ENCODE peak calls at places on chromosomes 5 and 9, in six cellular contexts. M, A, K, W, I and Z are unnamed samples.

GRCh38 chr9:36827593-36827992 is 206.5 kb downstream of the PAX5 start:
- DNase-seq in M (no peak), A (no peak), K (no peak), W (no peak), I (no peak), Z (no peak)

GRCh38 chr5:168879929-168880328 is 300.8 kb upstream of the PANK3 start:
- DNase-seq in M (no peak), A (peak), K (no peak), W (peak), I (no peak), Z (peak)

GRCh38 chr9:24614070-24614469 is 68.4 kb upstream of the IZUMO3 start:
- DNase-seq in M (no peak), A (no peak), K (no peak), W (no peak), I (peak), Z (no peak)

GRCh38 chr5:29001666-29002065 is 1963.3 kb upstream of the CDH9 start:
- DNase-seq in M (no peak), A (no peak), K (no peak), W (no peak), I (no peak), Z (no peak)

GRCh38 chr9:128104171-128104618 is 23.3 kb downstream of the PTGES2 start:
- DNase-seq in M (no peak), A (no peak), K (no peak), W (no peak), I (peak), Z (no peak)

GRCh38 chr5:179130101-179130681 is 70.0 kb downstream of the ZNF354C start:
- DNase-seq in M (no peak), A (no peak), K (no peak), W (no peak), I (no peak), Z (no peak)

GRCh38 chr5:3287516-3287915 is 308.1 kb upstream of the IRX1 start:
- DNase-seq in M (no peak), A (no peak), K (no peak), W (no peak), I (no peak), Z (no peak)

GRCh38 chr9:129111143-129111761 is at the start of gene PTPA:
- DNase-seq in M (peak), A (peak), K (peak), W (peak), I (peak), Z (peak)

GRCh38 chr9:86633904-86634303 is 279.7 kb upstream of the TUT7 start:
- DNase-seq in M (no peak), A (no peak), K (no peak), W (no peak), I (no peak), Z (no peak)

GRCh38 chr9:86626802-86627201 is 272.6 kb upstream of the TUT7 start:
- DNase-seq in M (no peak), A (no peak), K (no peak), W (peak), I (no peak), Z (no peak)

GRCh38 chr9:86632537-86632936 is 278.3 kb upstream of the TUT7 start:
- DNase-seq in M (no peak), A (no peak), K (no peak), W (no peak), I (no peak), Z (no peak)

GRCh38 chr9:86624616-86625015 is 270.4 kb upstream of the TUT7 start:
- DNase-seq in M (no peak), A (no peak), K (no peak), W (no peak), I (no peak), Z (no peak)

GRCh38 chr9:86629530-86629929 is 275.3 kb upstream of the TUT7 start:
- DNase-seq in M (no peak), A (no peak), K (no peak), W (no peak), I (no peak), Z (no peak)
- H3K4me3 ChIP-seq in M (no peak), A (no peak), K (no peak), W (no peak), I (no peak), Z (no peak)

DNA sequence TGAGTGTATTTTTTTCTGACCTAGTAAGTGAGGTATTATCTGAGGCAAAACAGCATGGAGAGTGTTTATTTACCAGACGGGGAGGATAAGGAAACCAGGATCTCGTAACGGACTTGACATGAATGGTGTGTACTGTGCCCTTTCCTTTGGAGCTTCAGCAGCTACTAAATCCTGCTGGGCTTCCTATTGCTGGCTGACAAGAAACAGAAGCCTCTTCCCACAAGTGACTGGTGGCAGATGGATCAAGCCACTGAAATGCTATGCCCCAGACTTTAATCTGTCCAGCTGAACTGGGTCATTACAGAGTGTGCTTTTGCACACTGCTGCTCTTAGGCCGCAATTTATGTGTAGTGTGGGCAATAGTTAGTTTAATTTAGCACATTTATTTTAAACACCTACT is 162.7 kb upstream of the MRPS30 start:
- DNase-seq in M (no peak), A (no peak), K (no peak), W (no peak), I (no peak), Z (peak)
- H3K4me3 ChIP-seq in M (no peak), A (no peak), K (no peak), W (no peak), I (no peak), Z (no peak)

GRCh38 chr5:37834542-37835399 is 5.1 kb downstream of the GDNF start:
- DNase-seq in M (no peak), A (no peak), K (no peak), W (no peak), I (no peak), Z (no peak)
- H3K4me3 ChIP-seq in M (no peak), A (peak), K (no peak), W (peak), I (peak), Z (no peak)

GRCh38 chr5:141487131-141487530 is 1.8 kb upstream of the PCDHGC5 start:
- DNase-seq in M (no peak), A (no peak), K (no peak), W (no peak), I (no peak), Z (no peak)

GRCh38 chr5:141484499-141485304 is at the start of gene PCDHGC4:
- DNase-seq in M (no peak), A (peak), K (no peak), W (no peak), I (peak), Z (no peak)

GRCh38 chr5:141483842-141484241 is 988 bp upstream of the PCDHGC4 start:
- DNase-seq in M (no peak), A (no peak), K (no peak), W (no peak), I (no peak), Z (no peak)

GRCh38 chr5:141486091-141486490 is 1.3 kb downstream of the PCDHGC4 start:
- DNase-seq in M (no peak), A (no peak), K (no peak), W (no peak), I (no peak), Z (no peak)

GRCh38 chr5:141485305-141486055 is 650 bp downstream of the PCDHGC4 start:
- DNase-seq in M (no peak), A (no peak), K (no peak), W (no peak), I (no peak), Z (no peak)
- H3K4me3 ChIP-seq in M (no peak), A (peak), K (no peak), W (peak), I (peak), Z (no peak)

DNA sequence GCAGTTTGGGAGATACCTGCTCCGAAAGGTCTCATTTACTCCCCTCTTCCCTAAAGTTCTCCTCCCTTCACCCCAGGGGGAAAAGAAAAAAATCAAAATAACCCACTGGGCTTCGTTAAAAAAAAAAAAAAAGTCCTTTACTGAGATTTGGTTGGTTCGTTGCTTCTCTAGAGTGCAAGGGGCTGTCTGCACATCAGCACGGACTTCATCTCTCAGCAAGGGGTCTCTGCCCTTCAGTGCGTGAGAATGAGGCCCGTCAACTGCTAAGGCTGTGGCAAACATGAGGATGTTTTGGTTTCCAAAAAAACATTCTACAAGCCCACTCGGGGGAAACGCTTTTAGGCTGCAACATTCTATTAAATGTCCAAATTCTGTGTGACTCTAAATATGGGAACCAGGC is 10.0 kb downstream of the BARHL1 start:
- DNase-seq in M (no peak), A (no peak), K (no peak), W (no peak), I (no peak), Z (no peak)
- H3K4me3 ChIP-seq in M (no peak), A (no peak), K (no peak), W (no peak), I (no peak), Z (no peak)